ENCODE peak calls at places on chromosomes 4 and X, in eight cellular contexts. One of them, this sample, is unnamed.

GRCh38 chr4:69835766-69836165 is 24.2 kb downstream of the SULT1E1 start:
- DNase-seq in cardiac muscle cell: no peak
- DNase-seq in HFFc6: no peak
- DNase-seq in anterior cingulate cortex: no peak
- DNase-seq in mammary epithelial cell: no peak
- DNase-seq in globus pallidus: no peak
- DNase-seq in GM23248: no peak
- DNase-seq in NCI-H1105 treated with DMSO at 0.1 percent for 48 hours: no peak
- DNase-seq in this sample: no peak

GRCh38 chr4:12943069-12943468 is 541.1 kb downstream of the RAB28 start:
- DNase-seq in globus pallidus: no peak
- DNase-seq in NCI-H1105 treated with DMSO at 0.1 percent for 48 hours: no peak
- DNase-seq in GM23248: no peak
- DNase-seq in cardiac muscle cell: no peak
- DNase-seq in anterior cingulate cortex: no peak
- DNase-seq in mammary epithelial cell: no peak
- DNase-seq in HFFc6: no peak
- DNase-seq in this sample: no peak

GRCh38 chr4:101792056-101792575 is 1.6 kb downstream of the BANK1 start:
- DNase-seq in NCI-H1105 treated with DMSO at 0.1 percent for 48 hours: no peak
- DNase-seq in HFFc6: no peak
- DNase-seq in anterior cingulate cortex: no peak
- DNase-seq in GM23248: no peak
- DNase-seq in globus pallidus: no peak
- DNase-seq in cardiac muscle cell: no peak
- DNase-seq in mammary epithelial cell: no peak
- DNase-seq in this sample: peak; percentile 49

GRCh38 chr4:132493476-132493875 is 655.6 kb upstream of the PCDH10 start:
- DNase-seq in NCI-H1105 treated with DMSO at 0.1 percent for 48 hours: no peak
- DNase-seq in cardiac muscle cell: no peak
- DNase-seq in mammary epithelial cell: no peak
- DNase-seq in GM23248: no peak
- DNase-seq in globus pallidus: no peak
- DNase-seq in HFFc6: no peak
- DNase-seq in anterior cingulate cortex: no peak
- DNase-seq in this sample: no peak

GRCh38 chr4:141435446-141436225 is 200.7 kb upstream of the IL15 start:
- DNase-seq in HFFc6: peak; percentile 13
- DNase-seq in globus pallidus: no peak
- DNase-seq in NCI-H1105 treated with DMSO at 0.1 percent for 48 hours: no peak
- DNase-seq in anterior cingulate cortex: no peak
- DNase-seq in cardiac muscle cell: no peak
- DNase-seq in mammary epithelial cell: no peak
- DNase-seq in GM23248: peak; percentile 58
- DNase-seq in this sample: peak; percentile 28

GRCh38 chrX:16023790-16024734 is 99.3 kb upstream of the GRPR start:
- DNase-seq in globus pallidus: no peak
- DNase-seq in NCI-H1105 treated with DMSO at 0.1 percent for 48 hours: no peak
- DNase-seq in GM23248: peak; percentile 72
- DNase-seq in cardiac muscle cell: no peak
- DNase-seq in HFFc6: peak; percentile 33
- DNase-seq in mammary epithelial cell: peak; percentile 80
- DNase-seq in anterior cingulate cortex: no peak
- DNase-seq in this sample: peak; percentile 73

GRCh38 chrX:23782455-23782854 is 518 bp upstream of the SAT1 start:
- DNase-seq in GM23248: peak; percentile 66
- DNase-seq in NCI-H1105 treated with DMSO at 0.1 percent for 48 hours: no peak
- DNase-seq in globus pallidus: no peak
- DNase-seq in mammary epithelial cell: no peak
- DNase-seq in HFFc6: no peak
- DNase-seq in cardiac muscle cell: no peak
- DNase-seq in anterior cingulate cortex: no peak
- DNase-seq in this sample: peak; percentile 48

GRCh38 chrX:22246620-22247019 is 26.1 kb upstream of the CBLL2 start:
- DNase-seq in mammary epithelial cell: peak; percentile 90
- DNase-seq in GM23248: peak; percentile 67
- DNase-seq in HFFc6: peak; percentile 65
- DNase-seq in globus pallidus: no peak
- DNase-seq in NCI-H1105 treated with DMSO at 0.1 percent for 48 hours: no peak
- DNase-seq in cardiac muscle cell: no peak
- DNase-seq in anterior cingulate cortex: no peak
- DNase-seq in this sample: no peak

GRCh38 chrX:111244238-111244750 is 26.0 kb downstream of the CAPN6 start:
- DNase-seq in HFFc6: no peak
- DNase-seq in anterior cingulate cortex: no peak
- DNase-seq in GM23248: peak; percentile 25
- DNase-seq in NCI-H1105 treated with DMSO at 0.1 percent for 48 hours: peak; percentile 17
- DNase-seq in globus pallidus: peak; percentile 0
- DNase-seq in mammary epithelial cell: peak; percentile 5
- DNase-seq in cardiac muscle cell: peak; percentile 40
- DNase-seq in this sample: peak; percentile 10

GRCh38 chr4:152983221-152983620 is 47.1 kb downstream of the FHDC1 start:
- DNase-seq in anterior cingulate cortex: no peak
- DNase-seq in mammary epithelial cell: no peak
- DNase-seq in cardiac muscle cell: peak; percentile 60
- DNase-seq in NCI-H1105 treated with DMSO at 0.1 percent for 48 hours: no peak
- DNase-seq in globus pallidus: no peak
- DNase-seq in HFFc6: no peak
- DNase-seq in GM23248: peak; percentile 30
- DNase-seq in this sample: no peak

GRCh38 chr4:13126976-13127910 is 356.9 kb downstream of the RAB28 start:
- DNase-seq in globus pallidus: no peak
- DNase-seq in GM23248: no peak
- DNase-seq in anterior cingulate cortex: no peak
- DNase-seq in HFFc6: no peak
- DNase-seq in cardiac muscle cell: peak; percentile 8
- DNase-seq in mammary epithelial cell: no peak
- DNase-seq in NCI-H1105 treated with DMSO at 0.1 percent for 48 hours: no peak
- DNase-seq in this sample: no peak

GRCh38 chr4:47519239-47519883 is 34.3 kb downstream of the ATP10D start:
- DNase-seq in GM23248: no peak
- DNase-seq in cardiac muscle cell: no peak
- DNase-seq in globus pallidus: no peak
- DNase-seq in anterior cingulate cortex: no peak
- DNase-seq in mammary epithelial cell: peak; percentile 73
- DNase-seq in HFFc6: no peak
- DNase-seq in NCI-H1105 treated with DMSO at 0.1 percent for 48 hours: no peak
- DNase-seq in this sample: no peak

GRCh38 chr4:73734405-73735070 is 5.8 kb upstream of the CXCL8 start:
- DNase-seq in GM23248: peak; percentile 50
- DNase-seq in anterior cingulate cortex: no peak
- DNase-seq in cardiac muscle cell: no peak
- DNase-seq in mammary epithelial cell: peak; percentile 33
- DNase-seq in NCI-H1105 treated with DMSO at 0.1 percent for 48 hours: no peak
- DNase-seq in HFFc6: no peak
- DNase-seq in globus pallidus: no peak
- DNase-seq in this sample: peak; percentile 86

GRCh38 chr4:71270901-71271300 is 67.9 kb upstream of the SLC4A4 start:
- DNase-seq in anterior cingulate cortex: no peak
- DNase-seq in HFFc6: no peak
- DNase-seq in globus pallidus: no peak
- DNase-seq in NCI-H1105 treated with DMSO at 0.1 percent for 48 hours: peak; percentile 26
- DNase-seq in GM23248: peak; percentile 47
- DNase-seq in mammary epithelial cell: no peak
- DNase-seq in cardiac muscle cell: peak; percentile 55
- DNase-seq in this sample: peak; percentile 73

GRCh38 chrX:149010899-149011224 is 494.2 kb downstream of the IDS start:
- DNase-seq in anterior cingulate cortex: no peak
- DNase-seq in mammary epithelial cell: no peak
- DNase-seq in HFFc6: no peak
- DNase-seq in cardiac muscle cell: no peak
- DNase-seq in GM23248: no peak
- DNase-seq in globus pallidus: no peak
- DNase-seq in NCI-H1105 treated with DMSO at 0.1 percent for 48 hours: no peak
- DNase-seq in this sample: no peak

GRCh38 chrX:39385022-39385421 is 583.8 kb downstream of the MID1IP1 start:
- DNase-seq in cardiac muscle cell: no peak
- DNase-seq in globus pallidus: no peak
- DNase-seq in HFFc6: no peak
- DNase-seq in NCI-H1105 treated with DMSO at 0.1 percent for 48 hours: no peak
- DNase-seq in mammary epithelial cell: no peak
- DNase-seq in GM23248: no peak
- DNase-seq in anterior cingulate cortex: no peak
- DNase-seq in this sample: no peak

GRCh38 chr4:76377922-76378321 is 43.0 kb downstream of the CCDC158 start:
- DNase-seq in HFFc6: no peak
- DNase-seq in anterior cingulate cortex: no peak
- DNase-seq in GM23248: peak; percentile 42
- DNase-seq in NCI-H1105 treated with DMSO at 0.1 percent for 48 hours: no peak
- DNase-seq in cardiac muscle cell: peak; percentile 76
- DNase-seq in mammary epithelial cell: no peak
- DNase-seq in globus pallidus: no peak
- DNase-seq in this sample: peak; percentile 36

GRCh38 chr4:40289366-40290188 is 45.6 kb upstream of the CHRNA9 start:
- DNase-seq in HFFc6: no peak
- DNase-seq in GM23248: no peak
- DNase-seq in cardiac muscle cell: no peak
- DNase-seq in anterior cingulate cortex: no peak
- DNase-seq in NCI-H1105 treated with DMSO at 0.1 percent for 48 hours: peak; percentile 43
- DNase-seq in globus pallidus: no peak
- DNase-seq in mammary epithelial cell: no peak
- DNase-seq in this sample: no peak

GRCh38 chr4:183770900-183771299 is 111.8 kb downstream of the TRAPPC11 start:
- DNase-seq in NCI-H1105 treated with DMSO at 0.1 percent for 48 hours: no peak
- DNase-seq in GM23248: no peak
- DNase-seq in anterior cingulate cortex: no peak
- DNase-seq in globus pallidus: no peak
- DNase-seq in cardiac muscle cell: no peak
- DNase-seq in HFFc6: no peak
- DNase-seq in mammary epithelial cell: no peak
- DNase-seq in this sample: no peak

GRCh38 chr4:8345053-8345945 is 75.7 kb downstream of the HTRA3 start:
- DNase-seq in mammary epithelial cell: no peak
- DNase-seq in HFFc6: no peak
- DNase-seq in NCI-H1105 treated with DMSO at 0.1 percent for 48 hours: no peak
- DNase-seq in cardiac muscle cell: no peak
- DNase-seq in globus pallidus: no peak
- DNase-seq in anterior cingulate cortex: no peak
- DNase-seq in GM23248: no peak
- DNase-seq in this sample: no peak

GRCh38 chrX:49846004-49846403 is 16.9 kb downstream of the PAGE4 start:
- DNase-seq in mammary epithelial cell: no peak
- DNase-seq in GM23248: no peak
- DNase-seq in NCI-H1105 treated with DMSO at 0.1 percent for 48 hours: no peak
- DNase-seq in anterior cingulate cortex: no peak
- DNase-seq in cardiac muscle cell: no peak
- DNase-seq in globus pallidus: no peak
- DNase-seq in HFFc6: no peak
- DNase-seq in this sample: no peak

GRCh38 chr4:44487341-44487740 is 38.7 kb upstream of the KCTD8 start:
- DNase-seq in HFFc6: no peak
- DNase-seq in mammary epithelial cell: peak; percentile 27
- DNase-seq in NCI-H1105 treated with DMSO at 0.1 percent for 48 hours: peak; percentile 10
- DNase-seq in GM23248: no peak
- DNase-seq in cardiac muscle cell: no peak
- DNase-seq in globus pallidus: no peak
- DNase-seq in anterior cingulate cortex: no peak
- DNase-seq in this sample: peak; percentile 73

GRCh38 chr4:128757712-128758111 is 51.8 kb upstream of the JADE1 start:
- DNase-seq in NCI-H1105 treated with DMSO at 0.1 percent for 48 hours: no peak
- DNase-seq in GM23248: no peak
- DNase-seq in mammary epithelial cell: no peak
- DNase-seq in cardiac muscle cell: peak; percentile 65
- DNase-seq in HFFc6: no peak
- DNase-seq in anterior cingulate cortex: peak; percentile 6
- DNase-seq in globus pallidus: peak; percentile 42
- DNase-seq in this sample: no peak

GRCh38 chrX:103398321-103398937 is 22.1 kb downstream of the BEX3 start:
- DNase-seq in mammary epithelial cell: peak; percentile 79
- DNase-seq in HFFc6: peak; percentile 74
- DNase-seq in anterior cingulate cortex: no peak
- DNase-seq in GM23248: peak; percentile 88
- DNase-seq in NCI-H1105 treated with DMSO at 0.1 percent for 48 hours: no peak
- DNase-seq in globus pallidus: no peak
- DNase-seq in cardiac muscle cell: no peak
- DNase-seq in this sample: peak; percentile 74

GRCh38 chr4:188197566-188197965 is 58.3 kb downstream of the TRIML1 start:
- DNase-seq in globus pallidus: no peak
- DNase-seq in GM23248: no peak
- DNase-seq in anterior cingulate cortex: no peak
- DNase-seq in HFFc6: no peak
- DNase-seq in mammary epithelial cell: no peak
- DNase-seq in NCI-H1105 treated with DMSO at 0.1 percent for 48 hours: no peak
- DNase-seq in cardiac muscle cell: no peak
- DNase-seq in this sample: no peak